ENCODE peak calls at places on chromosomes 5 and 9, in seven cellular contexts. U is HCT116, A is HepG2, S is GM12878, O is K562, N is SK-N-SH, C is H1. Q is an unnamed sample.

GRCh38 chr5:367358-368130 is 46.0 kb downstream of the AHRR start:
- DNase-seq in U (no peak), A (no peak), S (no peak), O (no peak), N (no peak), C (peak; percentile 35), Q (no peak)

GRCh38 chr9:110143969-110144545 is 63.9 kb downstream of the C9orf152 start:
- DNase-seq in U (no peak), A (no peak), S (no peak), O (no peak), N (no peak), C (no peak), Q (no peak)

GRCh38 chr9:134025606-134026541 is 593 bp downstream of the BRD3OS start:
- DNase-seq in U (no peak), A (peak; percentile 36), S (no peak), O (peak; percentile 40), N (peak; percentile 77), C (peak; percentile 77), Q (peak; percentile 42)

GRCh38 chr9:11199335-11199734 is 586.5 kb upstream of the PTPRD start:
- DNase-seq in U (no peak), A (no peak), S (no peak), O (no peak), N (no peak), C (no peak), Q (no peak)

GRCh38 chr5:17189381-17190036 is 27.9 kb upstream of the BASP1 start:
- DNase-seq in U (peak; percentile 85), A (peak; percentile 65), S (peak; percentile 24), O (peak; percentile 54), N (peak; percentile 58), C (peak; percentile 93), Q (peak; percentile 83)

GRCh38 chr5:20129491-20129890 is 141.5 kb upstream of the CDH18 start:
- DNase-seq in U (no peak), A (no peak), S (no peak), O (no peak), N (no peak), C (no peak), Q (no peak)

GRCh38 chr9:1386420-1386819 is 336.3 kb downstream of the DMRT2 start:
- DNase-seq in U (no peak), A (no peak), S (no peak), O (no peak), N (no peak), C (no peak), Q (no peak)

GRCh38 chr9:124861342-124862229 is at the start of the genes ARPC5L and RPL35:
- DNase-seq in U (peak; percentile 83), A (peak; percentile 78), S (peak; percentile 80), O (peak; percentile 99), N (peak; percentile 100), C (peak; percentile 94), Q (peak; percentile 97)

GRCh38 chr9:135288941-135289534 is 190.5 kb upstream of the PPP1R26 start:
- DNase-seq in U (peak; percentile 42), A (no peak), S (no peak), O (no peak), N (no peak), C (no peak), Q (no peak)

GRCh38 chr5:38738898-38739743 is 106.7 kb upstream of the OSMR start:
- DNase-seq in U (no peak), A (no peak), S (no peak), O (no peak), N (no peak), C (no peak), Q (no peak)

GRCh38 chr9:38017885-38018186 is 51.2 kb downstream of the SHB start:
- DNase-seq in U (no peak), A (no peak), S (no peak), O (no peak), N (no peak), C (no peak), Q (no peak)

GRCh38 chr9:38018230-38018963 is 50.6 kb downstream of the SHB start:
- DNase-seq in U (no peak), A (peak; percentile 64), S (no peak), O (no peak), N (peak; percentile 73), C (no peak), Q (no peak)

GRCh38 chr9:38020251-38021076 is 48.6 kb downstream of the SHB start:
- DNase-seq in U (no peak), A (no peak), S (no peak), O (no peak), N (no peak), C (no peak), Q (no peak)

GRCh38 chr9:38019731-38020130 is 49.3 kb downstream of the SHB start:
- DNase-seq in U (no peak), A (no peak), S (no peak), O (no peak), N (no peak), C (no peak), Q (no peak)

DNA sequence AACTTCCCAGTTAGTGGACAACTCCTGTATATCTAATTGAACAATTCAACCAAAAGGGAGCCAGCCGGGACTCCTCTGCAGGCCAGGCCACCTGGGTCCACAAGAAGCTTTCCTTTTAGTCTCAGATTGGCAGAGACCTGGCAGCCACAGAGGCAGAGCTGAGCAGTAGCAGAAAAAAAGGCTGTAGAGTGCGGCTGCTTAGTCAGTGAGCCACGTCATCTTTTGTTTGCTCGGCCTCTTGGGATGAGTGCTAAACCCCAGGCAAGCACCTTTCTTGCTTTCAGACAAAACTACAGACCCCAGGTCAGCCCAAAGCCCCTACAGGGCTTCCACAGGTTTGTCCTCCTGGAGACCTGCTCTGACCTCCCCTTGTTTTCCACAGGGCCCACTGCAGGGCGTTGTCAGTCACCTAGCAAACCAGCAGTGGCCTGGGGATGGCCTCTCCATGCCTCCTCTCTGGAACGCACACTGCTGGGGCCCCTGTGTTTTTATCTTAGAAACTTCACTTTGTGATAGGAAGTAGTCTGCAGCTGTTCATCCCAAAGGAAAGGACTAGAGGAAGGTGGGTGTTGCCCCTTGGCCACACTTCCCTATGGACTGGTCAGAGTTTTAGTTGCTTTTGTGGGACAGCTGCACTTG is 49.9 kb downstream of the SHB start:
- DNase-seq in U (no peak), A (peak; percentile 63), S (no peak), O (no peak), N (no peak), C (no peak), Q (no peak)
- TF ChIP-seq JUND in U (no peak), A (no peak), S (no peak), O (peak; percentile 44), N (peak; percentile 75), C (no peak), Q (no peak)

GRCh38 chr5:159123700-159124099 is 24.0 kb upstream of the EBF1 start:
- DNase-seq in U (no peak), A (no peak), S (no peak), O (no peak), N (no peak), C (no peak), Q (no peak)

GRCh38 chr5:159123189-159123588 is 23.5 kb upstream of the EBF1 start:
- DNase-seq in U (no peak), A (no peak), S (no peak), O (no peak), N (no peak), C (no peak), Q (no peak)

GRCh38 chr5:159121061-159121460 is 21.3 kb upstream of the EBF1 start:
- DNase-seq in U (no peak), A (no peak), S (no peak), O (no peak), N (no peak), C (no peak), Q (no peak)

GRCh38 chr5:159120446-159120845 is 20.7 kb upstream of the EBF1 start:
- DNase-seq in U (no peak), A (no peak), S (no peak), O (no peak), N (no peak), C (no peak), Q (no peak)
- TF ChIP-seq JUND in U (no peak), A (no peak), S (no peak), O (no peak), N (no peak), C (no peak), Q (no peak)

GRCh38 chr5:43192558-43193170 is 639 bp downstream of the NIM1K start:
- DNase-seq in U (no peak), A (no peak), S (no peak), O (no peak), N (peak; percentile 39), C (peak; percentile 49), Q (no peak)
- TF ChIP-seq JUND in U (no peak), A (no peak), S (no peak), O (no peak), N (no peak), C (no peak), Q (no peak)

GRCh38 chr5:126369083-126369482 is 54.1 kb upstream of the GRAMD2B start:
- DNase-seq in U (no peak), A (no peak), S (no peak), O (no peak), N (no peak), C (no peak), Q (no peak)

GRCh38 chr5:126368239-126368812 is 54.9 kb upstream of the GRAMD2B start:
- DNase-seq in U (no peak), A (peak; percentile 28), S (no peak), O (no peak), N (no peak), C (peak; percentile 54), Q (peak; percentile 94)

GRCh38 chr5:126370796-126371718 is 52.2 kb upstream of the GRAMD2B start:
- DNase-seq in U (no peak), A (peak; percentile 75), S (no peak), O (no peak), N (peak; percentile 9), C (no peak), Q (peak; percentile 44)

GRCh38 chr5:126373621-126374416 is 49.4 kb upstream of the GRAMD2B start:
- DNase-seq in U (no peak), A (no peak), S (no peak), O (no peak), N (no peak), C (no peak), Q (no peak)

DNA sequence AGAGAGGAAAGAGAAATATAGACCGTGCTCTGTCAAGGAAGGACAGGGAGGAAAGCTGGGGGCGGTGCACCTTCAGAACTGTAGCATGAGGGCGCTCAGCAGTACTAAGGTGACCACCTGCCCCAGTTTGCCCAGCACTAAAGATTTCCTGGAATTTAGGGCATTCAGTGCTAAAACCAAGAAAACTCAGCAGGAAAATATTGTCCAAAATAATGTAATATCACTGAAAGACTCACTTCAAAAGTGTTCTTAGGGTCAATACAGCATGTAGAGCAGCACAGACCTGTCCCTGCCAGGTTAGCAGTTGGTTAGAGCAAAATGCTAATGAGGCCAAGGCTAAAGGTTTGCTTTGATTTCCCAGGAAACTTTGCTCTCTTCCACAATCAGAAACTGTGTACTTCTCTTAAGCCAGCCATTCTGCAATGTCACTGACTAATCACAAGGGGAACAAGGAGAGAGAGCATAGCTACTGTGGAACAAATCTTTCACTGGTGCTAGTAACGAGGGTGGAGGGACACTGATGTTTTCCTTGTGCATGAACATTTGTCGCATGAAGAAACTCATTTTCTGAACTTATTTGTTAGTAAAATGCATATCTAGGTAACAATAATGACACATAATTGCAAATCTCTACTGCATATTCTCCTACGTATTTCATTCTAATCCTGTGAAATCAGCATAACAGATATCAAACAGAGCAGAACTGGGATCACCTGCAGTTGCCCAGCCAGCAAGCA is 53.0 kb upstream of the GRAMD2B start:
- DNase-seq in U (no peak), A (peak; percentile 83), S (no peak), O (no peak), N (peak; percentile 12), C (no peak), Q (peak; percentile 46)
- TF ChIP-seq JUND in U (no peak), A (no peak), S (no peak), O (no peak), N (no peak), C (no peak), Q (no peak)

Q was measured in T47D.